ENCODE peak calls at places on chromosomes 12 and 14, in five cellular contexts. N, D, B, C and Q are unnamed samples.

GRCh38 chr12:32583535-32583934 is 95.6 kb upstream of the DNM1L start:
- DNase-seq in D (no peak), B (no peak), N (no peak), C (no peak), Q (no peak)

GRCh38 chr14:89669209-89669608 is 252.2 kb upstream of the FOXN3 start:
- DNase-seq in C (no peak), N (no peak), B (no peak), D (peak), Q (no peak)

GRCh38 chr12:55974308-55974724 is 438 bp downstream of the RAB5B start:
- DNase-seq in N (no peak), D (peak), C (peak), B (peak), Q (no peak)

GRCh38 chr14:21860172-21860571 is 186.6 kb upstream of the OR4E1 start:
- DNase-seq in B (peak), C (no peak), D (no peak), N (no peak), Q (no peak)

GRCh38 chr12:86660488-86661171 is 404.4 kb upstream of the MGAT4C start:
- DNase-seq in N (no peak), C (no peak), B (no peak), D (no peak), Q (no peak)

GRCh38 chr14:64721391-64721791 is 17.2 kb downstream of the PLEKHG3 start:
- DNase-seq in N (peak), C (peak), B (no peak), D (peak), Q (no peak)

GRCh38 chr12:130504836-130505175 is 167.1 kb downstream of the PIWIL1 start:
- DNase-seq in D (no peak), N (no peak), B (no peak), C (no peak), Q (no peak)

GRCh38 chr12:104356231-104357115 is 52.9 kb downstream of the EID3 start:
- DNase-seq in C (no peak), N (no peak), D (no peak), B (no peak), Q (no peak)

GRCh38 chr12:62684586-62685295 is 218.1 kb downstream of the MON2 start:
- DNase-seq in C (peak), D (peak), B (no peak), N (peak), Q (no peak)

GRCh38 chr14:78967111-78967809 is 797.1 kb downstream of the NRXN3 start:
- DNase-seq in B (no peak), N (no peak), D (no peak), C (no peak), Q (no peak)

GRCh38 chr14:36264595-36264994 is 55.8 kb downstream of the MBIP start:
- DNase-seq in B (peak), C (no peak), D (no peak), N (no peak), Q (no peak)

GRCh38 chr12:42450248-42450647 is 124.3 kb downstream of the PPHLN1 start:
- DNase-seq in D (no peak), N (peak), B (no peak), C (no peak), Q (no peak)

GRCh38 chr14:68291820-68292219 is 472.2 kb downstream of the RAD51B start:
- DNase-seq in D (peak), N (no peak), C (no peak), B (peak), Q (no peak)

GRCh38 chr12:115763376-115763775 is 514.1 kb downstream of the MED13L start:
- DNase-seq in N (no peak), B (no peak), C (no peak), D (no peak), Q (no peak)

GRCh38 chr12:124853781-124854636 is 9.7 kb downstream of the SCARB1 start:
- DNase-seq in C (no peak), N (no peak), B (no peak), D (no peak), Q (no peak)

GRCh38 chr12:93380480-93381121 is 2.9 kb downstream of the NUDT4 start:
- DNase-seq in B (no peak), N (no peak), D (no peak), C (no peak), Q (no peak)

GRCh38 chr14:60487211-60487610 is 1.3 kb upstream of the C14orf39 start:
- DNase-seq in B (no peak), C (no peak), N (no peak), D (no peak), Q (no peak)

GRCh38 chr12:115923851-115924250 is 353.6 kb downstream of the MED13L start:
- DNase-seq in N (no peak), C (no peak), B (no peak), D (no peak), Q (no peak)

GRCh38 chr12:95653761-95654546 is 102.7 kb upstream of the USP44 start:
- DNase-seq in C (no peak), N (peak), D (no peak), B (no peak), Q (no peak)

GRCh38 chr14:73633517-73634332 is 11.1 kb upstream of the DNAL1 start:
- DNase-seq in C (peak), B (peak), N (peak), D (peak), Q (peak)

GRCh38 chr12:96241484-96242256 is 47.5 kb downstream of the ELK3 start:
- DNase-seq in B (no peak), N (peak), C (no peak), D (no peak), Q (peak)

GRCh38 chr12:81866081-81866480 is 106.9 kb upstream of the PPFIA2 start:
- DNase-seq in N (no peak), B (no peak), D (no peak), C (no peak), Q (no peak)

GRCh38 chr12:53805067-53805466 is 53.3 kb upstream of the CISTR start:
- DNase-seq in C (no peak), D (no peak), B (no peak), N (no peak), Q (no peak)

GRCh38 chr12:75705749-75706719 is 194.6 kb upstream of the KRR1 start:
- DNase-seq in B (peak), C (no peak), D (no peak), N (peak), Q (no peak)

GRCh38 chr14:60651051-60651935 is 2.0 kb upstream of the SIX1 start:
- DNase-seq in B (no peak), C (no peak), D (no peak), N (no peak), Q (no peak)

GRCh38 chr12:55908726-55909512 is 18.8 kb downstream of the PYM1 start:
- DNase-seq in B (peak), N (no peak), C (no peak), D (no peak), Q (no peak)

GRCh38 chr12:4809013-4809448 is 88.8 kb downstream of the GALNT8 start:
- DNase-seq in D (no peak), B (no peak), C (no peak), N (peak), Q (no peak)

GRCh38 chr12:39574378-39574777 is 45.2 kb downstream of the ABCD2 start:
- DNase-seq in B (no peak), N (no peak), C (no peak), D (no peak), Q (no peak)

GRCh38 chr12:130084359-130084758 is 77.9 kb upstream of the FZD10 start:
- DNase-seq in N (no peak), D (no peak), C (no peak), B (no peak), Q (no peak)

GRCh38 chr12:130617219-130617618 is 98.9 kb downstream of the RIMBP2 start:
- DNase-seq in B (no peak), C (no peak), N (no peak), D (no peak), Q (no peak)

GRCh38 chr12:29314421-29314820 is 66.6 kb downstream of the ERGIC2 start:
- DNase-seq in N (no peak), C (no peak), D (no peak), B (no peak), Q (no peak)
- H3K27ac ChIP-seq in N (no peak), C (no peak), D (no peak), B (no peak), Q (no peak)

GRCh38 chr12:113870890-113871289 is 95.2 kb downstream of the RBM19 start:
- DNase-seq in C (no peak), N (no peak), D (no peak), B (no peak), Q (no peak)
- H3K27ac ChIP-seq in C (no peak), N (no peak), D (no peak), B (no peak), Q (no peak)

DNA sequence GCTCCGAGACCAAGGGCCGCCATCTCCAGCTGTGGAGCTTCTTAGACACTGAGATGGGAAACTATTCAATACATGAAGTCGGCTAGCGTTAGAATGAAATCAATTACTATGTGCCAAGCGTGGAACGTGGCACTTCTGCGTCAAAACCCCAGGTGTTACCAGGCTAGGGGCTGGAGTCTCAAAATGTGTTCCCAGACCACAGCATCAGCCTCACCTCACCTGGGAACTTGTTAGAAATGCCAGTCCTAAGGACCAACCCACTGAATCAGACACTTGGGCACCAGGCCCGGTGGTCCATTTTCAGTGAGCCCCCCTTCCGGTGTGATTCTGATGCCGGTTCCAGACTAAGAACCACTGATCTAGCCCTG is 5.0 kb upstream of the SETD1B start:
- DNase-seq in D (no peak), B (no peak), C (no peak), N (peak), Q (no peak)
- H3K27ac ChIP-seq in D (peak), B (peak), C (peak), N (peak), Q (peak)

DNA sequence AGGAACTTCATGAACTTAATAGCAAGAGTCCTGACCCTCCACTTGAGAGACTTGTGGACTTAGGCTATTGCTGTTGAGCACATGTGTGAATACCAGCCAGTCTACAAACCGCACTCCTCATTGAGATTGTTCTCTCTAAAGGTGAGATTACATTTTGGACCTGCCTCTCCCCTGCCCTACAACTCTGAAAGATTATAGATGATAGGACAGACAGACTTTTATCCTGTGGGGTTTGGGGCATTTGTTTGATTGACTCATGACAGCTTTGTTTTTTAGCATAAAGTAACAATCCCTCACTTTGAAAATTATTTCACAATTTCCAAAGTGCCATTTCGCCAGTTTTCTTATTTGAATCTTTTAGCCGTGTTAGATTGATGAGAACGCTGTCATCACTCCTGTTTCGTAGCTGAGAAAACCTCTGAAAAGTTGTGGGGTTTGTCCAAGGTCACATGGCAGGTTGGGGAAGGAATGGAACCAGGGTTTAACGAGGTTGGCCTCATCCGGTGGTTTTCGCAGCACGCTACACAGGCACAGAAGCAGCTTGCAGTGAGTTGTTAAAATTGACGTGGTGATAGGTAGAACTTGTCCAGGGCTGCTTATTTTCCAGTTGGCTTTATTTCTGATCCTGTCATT is 836 bp downstream of the EVL start:
- DNase-seq in B (peak), D (no peak), C (no peak), N (no peak), Q (peak)
- H3K27ac ChIP-seq in B (peak), D (no peak), C (peak), N (no peak), Q (peak)

GRCh38 chr12:20520572-20520971 is 152.2 kb downstream of the PDE3A start:
- DNase-seq in C (no peak), B (no peak), D (no peak), N (no peak), Q (no peak)

GRCh38 chr12:20523658-20524057 is 155.3 kb downstream of the PDE3A start:
- DNase-seq in N (no peak), B (no peak), D (no peak), C (no peak), Q (no peak)

GRCh38 chr12:20525064-20525610 is 156.8 kb downstream of the PDE3A start:
- DNase-seq in B (no peak), C (no peak), D (no peak), N (no peak), Q (no peak)

GRCh38 chr12:20527396-20528154 is 159.2 kb downstream of the PDE3A start:
- DNase-seq in B (no peak), N (no peak), C (no peak), D (no peak), Q (no peak)

GRCh38 chr12:20524113-20524512 is 155.8 kb downstream of the PDE3A start:
- DNase-seq in D (no peak), N (no peak), B (no peak), C (no peak), Q (no peak)
- H3K27ac ChIP-seq in D (no peak), N (no peak), B (no peak), C (no peak), Q (no peak)

GRCh38 chr14:54599932-54600331 is 33.0 kb downstream of the SAMD4A start:
- DNase-seq in D (no peak), N (no peak), C (no peak), B (no peak), Q (no peak)
- H3K27ac ChIP-seq in D (no peak), N (peak), C (no peak), B (no peak), Q (no peak)

GRCh38 chr12:66092559-66093269 is 37.8 kb downstream of the LLPH start:
- DNase-seq in B (no peak), N (no peak), D (no peak), C (no peak), Q (no peak)
- H3K27ac ChIP-seq in B (no peak), N (no peak), D (no peak), C (peak), Q (no peak)

DNA sequence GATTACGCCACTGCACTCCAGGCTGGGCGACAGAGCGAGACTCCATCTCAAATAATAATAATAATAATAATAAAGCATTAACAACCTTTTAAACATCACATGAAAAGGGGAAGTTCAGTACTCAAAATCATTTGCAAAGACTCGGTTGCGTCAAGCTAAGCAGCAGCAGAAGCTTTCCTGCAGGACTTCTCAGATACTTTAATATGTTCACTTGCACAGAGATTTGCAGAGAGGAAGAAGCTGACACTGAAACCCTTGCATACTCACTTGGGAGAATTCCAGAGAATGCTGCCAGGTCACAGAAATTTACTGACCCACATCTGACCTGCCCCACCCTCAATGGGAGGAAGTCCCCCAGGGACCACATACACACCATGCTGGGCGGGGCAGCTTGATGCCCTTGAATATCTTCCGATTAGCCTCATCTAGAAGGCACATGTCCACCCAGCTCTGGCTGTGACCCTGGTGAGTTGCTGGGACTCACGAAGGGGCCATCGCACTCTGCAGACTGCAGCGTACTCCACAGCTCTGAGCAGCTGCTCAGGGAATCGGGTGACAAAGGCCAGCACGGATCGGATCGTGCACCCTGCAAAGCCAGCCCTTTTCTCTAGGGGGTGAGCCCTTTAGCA is 83.3 kb downstream of the ITPK1 start:
- DNase-seq in B (no peak), N (peak), C (no peak), D (no peak), Q (no peak)
- H3K27ac ChIP-seq in B (no peak), N (no peak), C (peak), D (no peak), Q (no peak)

DNA sequence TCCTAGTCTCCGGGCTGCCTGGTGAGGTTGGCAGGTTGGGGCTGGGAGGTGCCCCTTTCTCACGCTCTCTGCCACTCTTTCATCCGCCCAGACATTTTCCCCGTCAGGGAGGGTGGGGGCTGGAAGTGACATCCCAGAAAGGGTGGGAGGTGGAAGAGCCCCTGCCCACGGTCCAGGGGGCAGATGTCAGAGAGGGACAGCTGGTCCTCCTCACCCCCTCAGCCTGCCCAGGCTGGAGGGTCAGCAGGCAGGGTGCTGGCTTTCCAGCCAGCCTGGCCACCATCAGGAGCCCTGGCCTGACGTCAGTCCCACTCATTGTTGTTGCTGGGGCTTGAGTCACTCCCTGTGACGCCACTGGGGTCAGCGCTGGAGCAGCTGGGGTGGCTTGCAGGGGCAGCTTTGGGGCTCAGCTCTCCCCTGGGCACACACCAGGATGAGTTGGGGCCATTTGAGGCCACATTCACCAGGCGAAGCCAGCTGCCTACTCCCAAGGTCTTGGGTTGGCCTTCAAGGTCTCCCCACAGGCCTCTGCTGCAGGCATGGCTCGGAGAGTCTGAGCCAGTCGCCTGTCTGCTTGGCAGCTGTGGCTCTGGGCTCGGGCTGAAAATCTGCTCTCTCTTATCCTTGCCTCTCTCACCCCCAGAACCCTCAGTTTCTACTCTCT is 5.7 kb upstream of the ATG101 start:
- DNase-seq in C (peak), B (peak), D (no peak), N (peak), Q (no peak)
- H3K27ac ChIP-seq in C (peak), B (no peak), D (peak), N (peak), Q (no peak)